ENCODE peak calls at places on chromosomes 6 and 20, in ten cellular contexts. P is RPMI8226; N is osteocyte; H is CD8-positive, alpha-beta memory T cell; M is NCI-H774; B is stromal cell of bone marrow; Z is tibial artery; Q is WERI-Rb-1; A is T-helper 9 cell; X is CD4-positive, alpha-beta memory T cell. Y is an unnamed sample.

GRCh38 chr20:49575551-49576060 is 7.7 kb upstream of the PTGIS start:
- DNase-seq in M (no peak), P (no peak), Q (no peak), B (no peak), Z (peak), X (no peak), N (no peak), H (no peak), A (no peak), Y (no peak)

GRCh38 chr6:106807946-106808611 is 166.4 kb downstream of the CD24 start:
- DNase-seq in B (no peak), P (no peak), Q (no peak), N (no peak), X (no peak), M (no peak), A (no peak), H (no peak), Z (no peak), Y (no peak)

GRCh38 chr6:111297776-111298175 is 185.2 kb downstream of the REV3L start:
- DNase-seq in M (no peak), B (no peak), A (no peak), H (no peak), Q (no peak), P (no peak), Z (no peak), N (no peak), X (no peak), Y (no peak)

GRCh38 chr20:63004607-63005211 is 2.1 kb downstream of the BHLHE23 start:
- DNase-seq in Z (no peak), Q (no peak), M (no peak), B (no peak), X (no peak), A (no peak), P (no peak), N (no peak), H (no peak), Y (no peak)

GRCh38 chr20:48295966-48296421 is 510.7 kb upstream of the SULF2 start:
- DNase-seq in B (no peak), N (no peak), P (no peak), M (no peak), Z (no peak), A (no peak), H (no peak), Q (no peak), X (no peak), Y (no peak)

GRCh38 chr6:73443555-73443954 is 8.5 kb downstream of the CGAS start:
- DNase-seq in H (no peak), P (no peak), N (no peak), Z (no peak), B (no peak), X (no peak), M (no peak), Q (no peak), A (no peak), Y (no peak)

GRCh38 chr6:114446342-114446741 is 103.5 kb upstream of the HS3ST5 start:
- DNase-seq in A (no peak), Z (no peak), M (no peak), P (no peak), B (no peak), Q (no peak), N (no peak), X (no peak), H (no peak), Y (no peak)

GRCh38 chr6:39997101-39997635 is 62.9 kb upstream of the MOCS1 start:
- DNase-seq in N (peak), Z (no peak), P (no peak), A (no peak), X (no peak), H (no peak), M (peak), B (no peak), Q (no peak), Y (no peak)

GRCh38 chr6:72905705-72906478 is 284.0 kb downstream of the KCNQ5 start:
- DNase-seq in B (no peak), M (no peak), A (no peak), Q (peak), Z (no peak), P (no peak), N (no peak), X (no peak), H (no peak), Y (no peak)

GRCh38 chr20:31602779-31603441 is 2.2 kb upstream of the ID1 start:
- DNase-seq in Z (no peak), H (peak), P (peak), B (no peak), Q (peak), M (peak), X (peak), A (no peak), N (no peak), Y (no peak)

GRCh38 chr6:124964084-124964763 is 2.0 kb downstream of the RNF217 start:
- DNase-seq in B (no peak), X (no peak), P (no peak), M (no peak), H (no peak), A (no peak), N (no peak), Z (no peak), Q (no peak), Y (no peak)

GRCh38 chr6:113371106-113371505 is 486.0 kb upstream of the MARCKS start:
- DNase-seq in Z (no peak), N (no peak), H (no peak), Q (no peak), B (no peak), P (no peak), A (no peak), X (no peak), M (no peak), Y (no peak)

GRCh38 chr6:150418825-150419594 is 50.2 kb downstream of the IYD start:
- DNase-seq in H (peak), X (peak), B (no peak), Z (peak), M (peak), N (peak), Q (peak), P (peak), A (peak), Y (no peak)

Y was measured in prostate gland.